ENCODE peak calls at places on chromosomes 3 and 15, in four cellular contexts. N is thyroid gland, B is psoas muscle, K is substantia nigra. V is an unnamed sample.

GRCh38 chr3:192833177-192833890 is 84.3 kb downstream of the MB21D2 start:
- DNase-seq in N (no peak), B (no peak), K (no peak), V (no peak)

GRCh38 chr3:12197475-12197874 is 38.8 kb upstream of the TIMP4 start:
- DNase-seq in N (no peak), B (no peak), K (no peak), V (no peak)

GRCh38 chr15:101313041-101313761 is 18.2 kb upstream of the SNRPA1 start:
- DNase-seq in N (no peak), B (no peak), K (no peak), V (no peak)

GRCh38 chr3:15693340-15693739 is 91.8 kb downstream of the BTD start:
- DNase-seq in N (no peak), B (no peak), K (no peak), V (no peak)

GRCh38 chr15:65903296-65904073 is 34.2 kb downstream of the RAB11A start:
- DNase-seq in N (no peak), B (no peak), K (no peak), V (no peak)

GRCh38 chr15:75067123-75067854 is 43.9 kb downstream of the PPCDC start:
- DNase-seq in N (no peak), B (no peak), K (no peak), V (no peak)

GRCh38 chr15:76160426-76161152 is 100.8 kb downstream of the TMEM266 start:
- DNase-seq in N (no peak), B (peak; percentile 53), K (no peak), V (no peak)

GRCh38 chr15:38698215-38698614 is 133.6 kb upstream of the RASGRP1 start:
- DNase-seq in N (no peak), B (no peak), K (no peak), V (no peak)

GRCh38 chr15:61138151-61138550 is 91.0 kb downstream of the RORA start:
- DNase-seq in N (no peak), B (no peak), K (no peak), V (no peak)

GRCh38 chr3:59327324-59327939 is 277.6 kb upstream of the CFAP20DC start:
- DNase-seq in N (no peak), B (no peak), K (no peak), V (no peak)

GRCh38 chr3:33775363-33775762 is 23.1 kb upstream of the PDCD6IP start:
- DNase-seq in N (no peak), B (no peak), K (no peak), V (no peak)

GRCh38 chr3:172107403-172107802 is 68.0 kb downstream of the FNDC3B start:
- DNase-seq in N (no peak), B (no peak), K (no peak), V (no peak)

GRCh38 chr3:155334897-155335883 is 41.7 kb upstream of the STRIT1 start:
- DNase-seq in N (no peak), B (no peak), K (no peak), V (no peak)

GRCh38 chr3:90241481-90241880 is 1134.1 kb downstream of the EPHA3 start:
- DNase-seq in N (no peak), B (no peak), K (no peak), V (no peak)

GRCh38 chr3:52650437-52650836 is 35.3 kb downstream of the PBRM1 start:
- DNase-seq in N (no peak), B (no peak), K (no peak), V (no peak)

GRCh38 chr3:186467969-186468368 is 76.2 kb downstream of the CRYGS start:
- DNase-seq in N (no peak), B (no peak), K (no peak), V (no peak)

GRCh38 chr3:67870477-67870876 is 216.1 kb upstream of the SUCLG2 start:
- DNase-seq in N (no peak), B (no peak), K (no peak), V (no peak)

GRCh38 chr15:87881001-87881400 is 375.5 kb downstream of the NTRK3 start:
- DNase-seq in N (no peak), B (no peak), K (no peak), V (no peak)

GRCh38 chr15:20348900-20349773 is 192.5 kb downstream of the GOLGA6L6 start:
- DNase-seq in N (no peak), B (peak; percentile 59), K (no peak), V (peak; percentile 83)

GRCh38 chr15:41798607-41799487 is 24.6 kb downstream of the MAPKBP1 start:
- DNase-seq in N (peak; percentile 88), B (no peak), K (no peak), V (no peak)

GRCh38 chr3:187274977-187275338 is 16.6 kb downstream of the MASP1 start:
- DNase-seq in N (no peak), B (no peak), K (no peak), V (no peak)

GRCh38 chr3:191721983-191722382 is 261.0 kb downstream of the PYDC2 start:
- DNase-seq in N (peak; percentile 63), B (no peak), K (no peak), V (no peak)

GRCh38 chr3:31567036-31567435 is 34.3 kb downstream of the STT3B start:
- DNase-seq in N (no peak), B (no peak), K (no peak), V (no peak)

GRCh38 chr3:47247131-47248064 is 35.2 kb downstream of the KIF9 start:
- DNase-seq in N (no peak), B (no peak), K (no peak), V (no peak)

GRCh38 chr3:102069211-102069662 is 219.9 kb downstream of the NFKBIZ start:
- DNase-seq in N (no peak), B (no peak), K (no peak), V (no peak)

GRCh38 chr3:15055019-15055557 is 10.0 kb downstream of the MRPS25 start:
- DNase-seq in N (no peak), B (no peak), K (no peak), V (no peak)

GRCh38 chr15:88441076-88441730 is 26.0 kb downstream of the MRPL46 start:
- DNase-seq in N (no peak), B (no peak), K (no peak), V (no peak)

GRCh38 chr3:78091478-78092119 is 1051.7 kb downstream of the ROBO2 start:
- DNase-seq in N (no peak), B (no peak), K (no peak), V (no peak)

DNA sequence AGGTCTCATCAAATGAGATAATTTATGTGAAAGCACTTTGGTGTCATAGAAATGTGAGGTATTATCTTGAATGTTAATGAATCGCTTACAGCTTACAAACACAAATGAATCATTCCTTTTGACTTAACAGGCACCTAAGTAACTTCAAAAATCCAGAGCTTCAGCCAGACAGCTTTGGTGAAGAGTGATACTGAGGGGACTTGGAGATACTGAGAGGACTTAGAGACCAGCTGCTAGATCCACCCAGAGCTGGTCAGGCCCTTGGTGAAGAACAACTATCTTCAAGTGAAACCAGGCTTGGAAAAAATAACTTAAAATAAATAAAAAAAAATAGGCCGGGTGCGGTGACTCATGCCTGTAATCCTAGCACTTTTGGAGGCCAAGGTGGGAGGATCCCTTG is 16.2 kb upstream of the ZFYVE19 start:
- DNase-seq in N (no peak), B (no peak), K (no peak), V (peak; percentile 14)
- H3K27ac ChIP-seq in N (no peak overlapping the region), B (peak overlapping the region; percentile 58), K (no peak overlapping the region), V (no peak overlapping the region)

DNA sequence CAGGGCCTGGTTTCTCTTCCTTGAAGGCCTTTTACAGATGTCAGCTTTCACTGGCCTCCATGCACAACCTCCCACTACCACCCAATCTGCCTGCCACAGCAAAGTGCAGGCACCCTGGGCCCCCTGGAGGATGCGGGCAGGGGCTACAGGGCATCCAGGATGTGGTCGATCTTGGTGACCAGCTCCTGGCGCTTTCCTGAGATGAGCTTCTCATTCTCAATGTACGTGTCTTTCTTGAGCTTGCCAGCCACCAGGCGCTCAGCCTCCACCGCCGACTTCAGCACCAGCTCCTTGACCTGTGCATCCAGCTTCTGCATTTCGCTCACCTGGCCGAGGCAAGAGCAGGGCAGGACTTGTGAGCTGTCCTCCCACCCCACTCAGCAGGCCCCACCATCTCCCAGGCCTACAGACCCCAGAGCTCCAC is 30.3 kb downstream of the RPN1 start:
- DNase-seq in N (no peak), B (no peak), K (no peak), V (no peak)
- H3K27ac ChIP-seq in N (no peak overlapping the region), B (no peak overlapping the region), K (no peak overlapping the region), V (no peak overlapping the region)

GRCh38 chr3:149018247-149018646 is 26.9 kb downstream of the GYG1 start:
- DNase-seq in N (no peak), B (no peak), K (no peak), V (no peak)

GRCh38 chr3:149021830-149022229 is 30.5 kb downstream of the GYG1 start:
- DNase-seq in N (no peak), B (no peak), K (no peak), V (no peak)

GRCh38 chr3:149020196-149020838 is 29.0 kb downstream of the GYG1 start:
- DNase-seq in N (no peak), B (peak; percentile 67), K (no peak), V (peak; percentile 66)

GRCh38 chr3:149019581-149019980 is 28.2 kb downstream of the GYG1 start:
- DNase-seq in N (no peak), B (no peak), K (no peak), V (no peak)

GRCh38 chr3:149020839-149021252 is 29.5 kb downstream of the GYG1 start:
- DNase-seq in N (no peak), B (no peak), K (no peak), V (no peak)
- H3K27ac ChIP-seq in N (no peak overlapping the region), B (peak overlapping the region; percentile 92), K (no peak overlapping the region), V (no peak overlapping the region)

GRCh38 chr3:131535596-131535995 is 32.8 kb upstream of the MRPL3 start:
- DNase-seq in N (no peak), B (no peak), K (no peak), V (no peak)
- H3K27ac ChIP-seq in N (no peak overlapping the region), B (no peak overlapping the region), K (no peak overlapping the region), V (no peak overlapping the region)

GRCh38 chr3:38630591-38630990 is 18.9 kb downstream of the SCN5A start:
- DNase-seq in N (no peak), B (no peak), K (no peak), V (no peak)
- H3K27ac ChIP-seq in N (no peak overlapping the region), B (no peak overlapping the region), K (no peak overlapping the region), V (no peak overlapping the region)

GRCh38 chr3:19662516-19662915 is 271.5 kb downstream of the EFHB start:
- DNase-seq in N (no peak), B (no peak), K (no peak), V (no peak)
- H3K27ac ChIP-seq in N (no peak overlapping the region), B (no peak overlapping the region), K (no peak overlapping the region), V (no peak overlapping the region)

DNA sequence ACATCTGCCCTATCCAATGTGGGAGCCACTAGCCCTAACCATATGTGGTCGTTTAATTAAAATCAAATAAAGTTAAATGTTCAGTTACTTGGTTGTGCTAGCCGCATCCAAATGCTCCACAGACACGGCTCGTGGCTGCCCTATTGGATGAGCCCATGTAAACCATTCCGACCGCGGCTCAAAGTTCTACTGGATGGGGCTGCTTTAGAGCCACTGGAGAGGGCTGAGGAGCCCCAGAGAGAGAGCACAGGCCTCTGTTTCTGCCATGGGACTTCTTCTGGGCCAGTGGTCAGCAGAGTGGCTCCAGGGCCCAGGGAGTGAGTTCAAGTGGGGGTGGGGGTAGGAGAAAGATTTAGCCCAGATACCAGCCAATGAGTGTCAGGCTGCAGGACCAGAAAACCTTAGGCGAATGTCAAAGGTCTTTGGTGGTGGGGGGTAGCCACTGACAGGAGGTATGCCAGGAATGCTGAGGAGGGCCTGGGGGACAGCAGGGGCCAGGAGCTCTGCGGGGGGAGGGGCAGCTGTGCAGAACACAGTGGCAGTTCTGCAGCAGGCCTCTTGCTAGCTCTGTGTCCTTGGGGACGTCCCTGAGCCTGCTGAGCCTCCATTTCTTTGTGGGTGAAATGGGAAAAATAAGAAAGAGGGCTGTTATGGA is 30.1 kb downstream of the SPSB4 start:
- DNase-seq in N (no peak), B (peak; percentile 10), K (no peak), V (no peak)
- H3K27ac ChIP-seq in N (no peak overlapping the region), B (no peak overlapping the region), K (no peak overlapping the region), V (no peak overlapping the region)

GRCh38 chr3:196180346-196180745 is 30.9 kb downstream of the ZDHHC19 start:
- DNase-seq in N (no peak), B (peak; percentile 10), K (no peak), V (peak; percentile 32)
- H3K27ac ChIP-seq in N (no peak overlapping the region), B (peak overlapping the region; percentile 91), K (peak overlapping the region; percentile 71), V (no peak overlapping the region)

V was measured in aorta.